ENCODE peak calls at places on chromosomes 2 and 18, in ten cellular contexts. S, J, K, Q, E, Y, W, G, B and T are unnamed samples.

GRCh38 chr18:74840492-74841167 is 243.0 kb downstream of the ZNF407 start:
- DNase-seq in B (no peak), S (no peak), E (no peak), Y (peak), J (no peak), K (no peak), W (no peak), Q (no peak), G (no peak), T (no peak)

GRCh38 chr2:206049387-206049786 is 36.6 kb downstream of the INO80D start:
- DNase-seq in G (no peak), Y (no peak), K (no peak), J (no peak), E (no peak), S (no peak), W (no peak), B (no peak), Q (no peak), T (no peak)

GRCh38 chr2:43041661-43042360 is 184.6 kb downstream of the ZFP36L2 start:
- DNase-seq in G (no peak), Y (peak), Q (peak), W (no peak), E (no peak), S (no peak), B (no peak), J (peak), K (peak), T (no peak)

GRCh38 chr2:74201596-74201995 is 3.2 kb downstream of the MTHFD2 start:
- DNase-seq in Q (no peak), S (no peak), Y (peak), J (no peak), G (no peak), K (no peak), B (no peak), W (no peak), E (no peak), T (no peak)

GRCh38 chr2:225173909-225174308 is 131.6 kb upstream of the DOCK10 start:
- DNase-seq in S (no peak), Q (peak), Y (no peak), G (no peak), W (no peak), J (no peak), B (no peak), K (no peak), E (no peak), T (no peak)

GRCh38 chr2:33437297-33437696 is 39.2 kb upstream of the RASGRP3 start:
- DNase-seq in S (no peak), E (no peak), G (no peak), W (no peak), Q (no peak), B (no peak), J (no peak), Y (peak), K (no peak), T (no peak)

GRCh38 chr2:74849228-74849892 is 15.4 kb downstream of the HK2 start:
- DNase-seq in G (peak), J (peak), S (peak), Y (peak), Q (no peak), W (no peak), E (no peak), K (no peak), B (peak), T (peak)

GRCh38 chr18:32048507-32049091 is 30.0 kb downstream of the RNF125 start:
- DNase-seq in K (no peak), G (no peak), Y (peak), E (no peak), J (no peak), B (peak), S (peak), W (no peak), Q (no peak), T (no peak)

GRCh38 chr2:68093634-68094033 is 30.8 kb upstream of the C1D start:
- DNase-seq in J (no peak), W (no peak), Q (no peak), S (no peak), G (no peak), K (no peak), B (no peak), E (no peak), Y (no peak), T (no peak)

GRCh38 chr2:41930807-41931566 is 116.8 kb upstream of the PKDCC start:
- DNase-seq in Q (no peak), J (no peak), K (no peak), E (no peak), B (no peak), Y (peak), S (peak), W (no peak), G (no peak), T (peak)

GRCh38 chr18:63953811-63954210 is 4.7 kb downstream of the HMSD start:
- DNase-seq in K (no peak), Y (no peak), E (no peak), J (no peak), B (peak), Q (no peak), W (no peak), S (no peak), G (no peak), T (no peak)

GRCh38 chr2:241798631-241799521 is 10.1 kb upstream of the NEU4 start:
- DNase-seq in E (peak), Y (no peak), B (no peak), Q (no peak), J (no peak), K (no peak), W (peak), G (peak), S (no peak), T (peak)

GRCh38 chr2:106061971-106062370 is 132.1 kb downstream of the UXS1 start:
- DNase-seq in E (no peak), Q (no peak), S (no peak), B (no peak), G (no peak), W (no peak), K (no peak), Y (no peak), J (no peak), T (no peak)

GRCh38 chr2:106189325-106189724 is 4.8 kb downstream of the UXS1 start:
- DNase-seq in W (no peak), K (no peak), B (peak), J (no peak), Y (no peak), G (no peak), Q (no peak), E (no peak), S (peak), T (no peak)

GRCh38 chr18:48022531-48023330 is 92.3 kb upstream of the SMAD2 start:
- DNase-seq in J (peak), S (peak), W (no peak), G (peak), K (no peak), B (peak), E (peak), Y (peak), Q (no peak), T (peak)

GRCh38 chr18:41642756-41643155 is 312.3 kb upstream of the PIK3C3 start:
- DNase-seq in Y (peak), B (no peak), G (no peak), S (no peak), K (no peak), J (no peak), E (no peak), Q (no peak), W (no peak), T (no peak)

GRCh38 chr18:41643427-41643826 is 311.6 kb upstream of the PIK3C3 start:
- DNase-seq in G (no peak), W (no peak), E (no peak), S (no peak), B (no peak), Y (no peak), Q (no peak), K (no peak), J (no peak), T (no peak)

GRCh38 chr18:41644466-41644865 is 310.6 kb upstream of the PIK3C3 start:
- DNase-seq in K (no peak), G (no peak), Y (no peak), S (no peak), B (peak), Q (no peak), E (no peak), J (no peak), W (no peak), T (no peak)

GRCh38 chr18:41639218-41639617 is 315.8 kb upstream of the PIK3C3 start:
- DNase-seq in Q (no peak), K (no peak), E (no peak), S (no peak), Y (no peak), B (no peak), J (no peak), G (no peak), W (no peak), T (no peak)
- TF ChIP-seq CTCF in Q (no peak), K (no peak), E (no peak), S (no peak), Y (no peak), B (no peak), J (no peak), G (no peak), W (no peak), T (no peak)

GRCh38 chr2:71995067-71995665 is 152.5 kb downstream of the CYP26B1 start:
- DNase-seq in K (no peak), G (no peak), J (peak), Q (no peak), Y (peak), S (no peak), W (no peak), B (no peak), E (no peak), T (no peak)
- TF ChIP-seq CTCF in K (peak), G (no peak), J (peak), Q (peak), Y (peak), S (no peak), W (peak), B (no peak), E (peak), T (no peak)

GRCh38 chr18:78986018-78986481 is 6.4 kb downstream of the SALL3 start:
- DNase-seq in B (peak), Y (peak), J (peak), S (no peak), Q (peak), G (no peak), K (no peak), W (no peak), E (no peak), T (no peak)
- TF ChIP-seq CTCF in B (peak), Y (peak), J (peak), S (no peak), Q (peak), G (peak), K (peak), W (no peak), E (no peak), T (peak)

GRCh38 chr18:5064846-5065245 is 132.2 kb downstream of the AKAIN1 start:
- DNase-seq in Q (no peak), W (no peak), G (no peak), B (no peak), Y (no peak), K (no peak), E (no peak), S (no peak), J (no peak), T (no peak)

GRCh38 chr18:5061785-5062184 is 135.3 kb downstream of the AKAIN1 start:
- DNase-seq in Q (no peak), G (no peak), Y (no peak), K (no peak), J (no peak), S (no peak), B (no peak), W (no peak), E (no peak), T (no peak)

GRCh38 chr18:5060543-5060942 is 136.5 kb downstream of the AKAIN1 start:
- DNase-seq in J (no peak), E (no peak), Y (no peak), K (no peak), S (no peak), Q (no peak), G (no peak), B (no peak), W (no peak), T (no peak)

GRCh38 chr18:5068856-5069255 is 128.2 kb downstream of the AKAIN1 start:
- DNase-seq in J (no peak), B (no peak), Q (no peak), G (no peak), W (no peak), S (no peak), Y (no peak), K (no peak), E (no peak), T (no peak)

GRCh38 chr18:5066380-5066977 is 130.6 kb downstream of the AKAIN1 start:
- DNase-seq in J (peak), Y (no peak), Q (no peak), W (no peak), S (peak), B (peak), E (no peak), G (no peak), K (no peak), T (no peak)
- TF ChIP-seq CTCF in J (peak), Y (peak), Q (peak), W (no peak), S (peak), B (peak), E (no peak), G (peak), K (peak), T (peak)

DNA sequence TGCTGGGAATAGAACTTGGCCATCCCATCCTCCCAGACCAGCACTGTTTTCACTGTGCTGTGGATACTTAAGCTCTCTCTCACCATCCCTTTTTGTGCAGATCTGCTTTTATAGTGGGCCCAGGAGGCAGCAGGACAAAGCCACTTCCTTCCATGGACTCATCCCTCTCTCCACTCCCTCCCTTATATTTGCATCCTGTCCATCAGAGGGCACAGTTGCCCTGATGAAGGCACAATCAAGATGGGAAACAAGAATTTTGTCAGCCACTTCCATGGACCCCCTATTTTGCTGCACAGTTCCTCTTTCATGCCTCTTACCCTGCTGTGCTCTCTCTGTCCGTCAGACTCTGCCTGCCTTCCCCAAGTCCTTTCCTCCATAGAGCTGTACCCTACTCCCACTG is 338.7 kb downstream of the HRH4 start:
- DNase-seq in S (no peak), B (no peak), Y (no peak), W (no peak), E (no peak), J (no peak), Q (no peak), K (no peak), G (no peak), T (no peak)
- TF ChIP-seq CTCF in S (no peak), B (no peak), Y (no peak), W (no peak), E (no peak), J (peak), Q (no peak), K (no peak), G (no peak), T (no peak)

GRCh38 chr2:100237770-100238169 is 84.5 kb downstream of the LONRF2 start:
- DNase-seq in B (no peak), Y (no peak), Q (peak), E (no peak), K (no peak), J (peak), G (no peak), W (no peak), S (no peak), T (no peak)
- TF ChIP-seq CTCF in B (no peak), Y (no peak), Q (no peak), E (no peak), K (no peak), J (peak), G (no peak), W (no peak), S (no peak), T (no peak)

GRCh38 chr18:77035380-77035779 is 97.2 kb downstream of the MBP start:
- DNase-seq in J (no peak), Y (no peak), W (no peak), B (no peak), E (no peak), K (no peak), S (no peak), G (no peak), Q (no peak), T (no peak)
- TF ChIP-seq CTCF in J (no peak), Y (no peak), W (no peak), B (no peak), E (no peak), K (no peak), S (no peak), G (no peak), Q (no peak), T (no peak)

GRCh38 chr2:158464426-158465281 is 7.9 kb downstream of the PKP4 start:
- DNase-seq in S (peak), K (no peak), J (peak), G (peak), B (no peak), E (no peak), Q (no peak), Y (peak), W (no peak), T (peak)
- TF ChIP-seq CTCF in S (peak), K (peak), J (peak), G (peak), B (peak), E (peak), Q (peak), Y (peak), W (no peak), T (peak)

GRCh38 chr2:187453078-187453641 is 5.1 kb upstream of the CALCRL start:
- DNase-seq in B (no peak), W (no peak), Q (no peak), K (no peak), Y (peak), S (peak), J (peak), G (no peak), E (no peak), T (no peak)
- TF ChIP-seq CTCF in B (no peak), W (peak), Q (no peak), K (peak), Y (peak), S (peak), J (peak), G (peak), E (peak), T (peak)

GRCh38 chr2:11701206-11701605 is 31.2 kb upstream of the NTSR2 start:
- DNase-seq in G (no peak), Q (no peak), J (no peak), K (no peak), S (no peak), E (no peak), W (no peak), B (no peak), Y (no peak), T (no peak)
- TF ChIP-seq CTCF in G (no peak), Q (no peak), J (no peak), K (no peak), S (no peak), E (no peak), W (no peak), B (no peak), Y (no peak), T (no peak)